ENCODE peak calls at places on chromosomes 5 and 9, in four cellular contexts. J is SK-MEL-5, C is NCI-H460, B is Calu3. W is an unnamed sample.

GRCh38 chr5:151694035-151694485 is 7.3 kb upstream of the SPARC start:
- DNase-seq in B (peak; percentile 13), J (peak; percentile 96), C (no peak), W (peak; percentile 16)

GRCh38 chr5:157860898-157861894 is 2.3 kb upstream of the CLINT1 start:
- DNase-seq in B (no peak), C (no peak), J (no peak), W (no peak)

GRCh38 chr5:133520062-133520461 is 92.3 kb downstream of the FSTL4 start:
- DNase-seq in J (no peak), B (no peak), C (no peak), W (no peak)

GRCh38 chr9:93958875-93959682 is 3.9 kb upstream of the BARX1 start:
- DNase-seq in J (no peak), B (peak; percentile 20), C (no peak), W (no peak)

GRCh38 chr5:31738199-31738598 is 99.3 kb downstream of the PDZD2 start:
- DNase-seq in B (no peak), J (no peak), C (no peak), W (no peak)

GRCh38 chr9:13513710-13514444 is 234.4 kb upstream of the MPDZ start:
- DNase-seq in C (peak; percentile 42), J (no peak), B (no peak), W (no peak)

GRCh38 chr5:177438468-177438867 is 8.1 kb upstream of the PRR7 start:
- DNase-seq in B (no peak), J (no peak), C (no peak), W (no peak)

GRCh38 chr9:27473135-27473534 is 51.0 kb upstream of the IFNK start:
- DNase-seq in B (no peak), J (no peak), C (no peak), W (no peak)

GRCh38 chr9:93238953-93239352 is 55.0 kb downstream of the WNK2 start:
- DNase-seq in C (no peak), B (no peak), J (no peak), W (no peak)

GRCh38 chr5:113607361-113607760 is 93.9 kb downstream of the YTHDC2 start:
- DNase-seq in J (no peak), B (no peak), C (no peak), W (no peak)

GRCh38 chr9:6645153-6646027 is at the start of gene GLDC:
- DNase-seq in B (peak; percentile 76), C (peak; percentile 75), J (peak; percentile 44), W (peak; percentile 91)

GRCh38 chr5:41793156-41793770 is 77.0 kb downstream of the OXCT1 start:
- DNase-seq in C (no peak), B (no peak), J (peak; percentile 61), W (no peak)

GRCh38 chr5:168782172-168782571 is 203.0 kb upstream of the PANK3 start:
- DNase-seq in J (no peak), C (no peak), B (no peak), W (no peak)

GRCh38 chr9:33105939-33106338 is 29.5 kb upstream of the SMU1 start:
- DNase-seq in J (no peak), C (no peak), B (no peak), W (no peak)

GRCh38 chr9:94881023-94881422 is 154.5 kb downstream of the AOPEP start:
- DNase-seq in B (no peak), C (no peak), J (no peak), W (no peak)

GRCh38 chr5:137142371-137143243 is 356.5 kb downstream of the SPOCK1 start:
- DNase-seq in J (peak; percentile 24), C (no peak), B (peak; percentile 60), W (no peak)

GRCh38 chr5:56139978-56140562 is 93.1 kb downstream of the ANKRD55 start:
- DNase-seq in B (no peak), J (peak; percentile 70), C (no peak), W (no peak)

GRCh38 chr9:129497064-129497836 is 123.7 kb downstream of the C9orf50 start:
- DNase-seq in C (no peak), B (no peak), J (no peak), W (no peak)

GRCh38 chr9:136273244-136273865 is 27.7 kb upstream of the QSOX2 start:
- DNase-seq in B (no peak), C (no peak), J (peak; percentile 82), W (no peak)

GRCh38 chr5:178941361-178941760 is 363 bp downstream of the ZNF454 start:
- DNase-seq in C (no peak), B (no peak), J (no peak), W (no peak)

GRCh38 chr5:1540831-1541661 is 17.3 kb upstream of the LPCAT1 start:
- DNase-seq in B (no peak), C (no peak), J (no peak), W (no peak)

GRCh38 chr9:128091571-128091970 is 23.5 kb downstream of the SLC25A25 start:
- DNase-seq in C (no peak), J (no peak), B (no peak), W (no peak)

W was measured in A549.